ENCODE peak calls at places on chromosomes 5 and 9, in eight cellular contexts. One of them, this sample, is unnamed.

GRCh38 chr9:131707677-131708612 is 31.9 kb downstream of the RAPGEF1 start:
- DNase-seq in mesothelial cell of epicardium: no peak
- DNase-seq in putamen: peak
- DNase-seq in H7: no peak
- DNase-seq in AG10803: peak
- DNase-seq in fibroblast of the aortic adventitia: peak
- DNase-seq in fibroblast of pulmonary artery: peak
- DNase-seq in NCI-H1417 treated with DMSO at 0.1 percent for 48 hours: no peak
- DNase-seq in this sample: no peak

GRCh38 chr5:168874713-168875380 is 295.7 kb upstream of the PANK3 start:
- DNase-seq in fibroblast of pulmonary artery: peak
- DNase-seq in NCI-H1417 treated with DMSO at 0.1 percent for 48 hours: no peak
- DNase-seq in AG10803: peak
- DNase-seq in mesothelial cell of epicardium: no peak
- DNase-seq in putamen: no peak
- DNase-seq in H7: no peak
- DNase-seq in fibroblast of the aortic adventitia: no peak
- DNase-seq in this sample: peak

GRCh38 chr9:385818-386398 is 171.2 kb downstream of the DOCK8 start:
- DNase-seq in fibroblast of the aortic adventitia: peak
- DNase-seq in AG10803: peak
- DNase-seq in putamen: peak
- DNase-seq in H7: peak
- DNase-seq in fibroblast of pulmonary artery: peak
- DNase-seq in mesothelial cell of epicardium: no peak
- DNase-seq in NCI-H1417 treated with DMSO at 0.1 percent for 48 hours: no peak
- DNase-seq in this sample: peak

GRCh38 chr9:99563364-99563763 is 258.3 kb upstream of the NR4A3 start:
- DNase-seq in fibroblast of the aortic adventitia: no peak
- DNase-seq in putamen: no peak
- DNase-seq in H7: peak
- DNase-seq in mesothelial cell of epicardium: no peak
- DNase-seq in fibroblast of pulmonary artery: no peak
- DNase-seq in AG10803: no peak
- DNase-seq in NCI-H1417 treated with DMSO at 0.1 percent for 48 hours: no peak
- DNase-seq in this sample: no peak

GRCh38 chr5:73654171-73654811 is 28.3 kb downstream of the ARHGEF28 start:
- DNase-seq in NCI-H1417 treated with DMSO at 0.1 percent for 48 hours: no peak
- DNase-seq in AG10803: no peak
- DNase-seq in fibroblast of pulmonary artery: no peak
- DNase-seq in mesothelial cell of epicardium: no peak
- DNase-seq in fibroblast of the aortic adventitia: no peak
- DNase-seq in H7: no peak
- DNase-seq in putamen: no peak
- DNase-seq in this sample: peak

GRCh38 chr5:170527998-170528397 is 24.2 kb downstream of the KCNIP1 start:
- DNase-seq in NCI-H1417 treated with DMSO at 0.1 percent for 48 hours: no peak
- DNase-seq in mesothelial cell of epicardium: no peak
- DNase-seq in fibroblast of pulmonary artery: no peak
- DNase-seq in AG10803: no peak
- DNase-seq in putamen: no peak
- DNase-seq in fibroblast of the aortic adventitia: no peak
- DNase-seq in H7: no peak
- DNase-seq in this sample: no peak

GRCh38 chr5:10420926-10421325 is 20.8 kb upstream of the ROPN1L start:
- DNase-seq in fibroblast of the aortic adventitia: peak
- DNase-seq in mesothelial cell of epicardium: no peak
- DNase-seq in NCI-H1417 treated with DMSO at 0.1 percent for 48 hours: no peak
- DNase-seq in AG10803: peak
- DNase-seq in fibroblast of pulmonary artery: peak
- DNase-seq in H7: no peak
- DNase-seq in putamen: no peak
- DNase-seq in this sample: no peak

GRCh38 chr9:96478829-96479371 is 28.9 kb downstream of the HABP4 start:
- DNase-seq in putamen: no peak
- DNase-seq in mesothelial cell of epicardium: no peak
- DNase-seq in NCI-H1417 treated with DMSO at 0.1 percent for 48 hours: no peak
- DNase-seq in AG10803: peak
- DNase-seq in fibroblast of the aortic adventitia: peak
- DNase-seq in fibroblast of pulmonary artery: no peak
- DNase-seq in H7: no peak
- DNase-seq in this sample: no peak

GRCh38 chr5:96195053-96195452 is 233.4 kb upstream of the ELL2 start:
- DNase-seq in AG10803: peak
- DNase-seq in fibroblast of pulmonary artery: no peak
- DNase-seq in H7: no peak
- DNase-seq in putamen: no peak
- DNase-seq in NCI-H1417 treated with DMSO at 0.1 percent for 48 hours: no peak
- DNase-seq in fibroblast of the aortic adventitia: peak
- DNase-seq in mesothelial cell of epicardium: no peak
- DNase-seq in this sample: no peak

This sample was measured in H54.